ENCODE peak calls at places on chromosomes 1 and 21, in eight cellular contexts. D, X, M, K, O, E, J and R are unnamed samples.
A peak's percentile ranks its signal among the peaks of the same experiment; 100 is the strongest.

GRCh38 chr21:14991957-14992356 is 72.8 kb downstream of the NRIP1 start:
- DNase-seq in D (no peak), K (peak; percentile 56), O (peak; percentile 75), E (no peak), M (no peak), J (no peak), X (peak; percentile 90), R (peak; percentile 73)

GRCh38 chr1:172778461-172779455 is 119.9 kb downstream of the FASLG start:
- DNase-seq in D (no peak), K (peak; percentile 67), X (no peak), M (no peak), O (no peak), J (no peak), E (no peak), R (no peak)

GRCh38 chr1:170407601-170408000 is 124.4 kb upstream of the GORAB start:
- DNase-seq in M (no peak), O (peak; percentile 65), D (no peak), X (no peak), J (no peak), K (no peak), E (no peak), R (peak; percentile 56)

GRCh38 chr1:229888561-229889001 is 178.5 kb upstream of the GALNT2 start:
- DNase-seq in D (no peak), X (no peak), E (no peak), M (no peak), J (no peak), K (no peak), O (no peak), R (no peak)

GRCh38 chr1:240413732-240414131 is 198.2 kb downstream of the GREM2 start:
- DNase-seq in J (no peak), K (peak; percentile 34), E (no peak), M (no peak), D (no peak), O (no peak), X (no peak), R (no peak)

GRCh38 chr1:49060766-49061165 is 284.1 kb upstream of the BEND5 start:
- DNase-seq in E (no peak), X (no peak), O (no peak), M (no peak), J (no peak), D (no peak), K (peak; percentile 52), R (no peak)

GRCh38 chr1:112527266-112528010 is 18.7 kb downstream of the WNT2B start:
- DNase-seq in D (no peak), J (no peak), K (peak; percentile 96), E (no peak), O (no peak), X (peak; percentile 44), M (no peak), R (no peak)

GRCh38 chr1:233010164-233010563 is 59.8 kb downstream of the NTPCR start:
- DNase-seq in K (no peak), M (no peak), X (no peak), E (no peak), D (no peak), J (no peak), O (no peak), R (no peak)

GRCh38 chr1:192756314-192756713 is 52.5 kb upstream of the RGS2 start:
- DNase-seq in M (no peak), O (no peak), K (no peak), J (no peak), D (no peak), E (no peak), X (no peak), R (no peak)

GRCh38 chr1:224635356-224635755 is 19.2 kb downstream of the CNIH3 start:
- DNase-seq in O (peak; percentile 77), J (no peak), D (no peak), K (peak; percentile 80), X (no peak), E (no peak), M (no peak), R (peak; percentile 91)

GRCh38 chr1:179031855-179032513 is 6.3 kb downstream of the FAM20B start:
- DNase-seq in X (no peak), D (no peak), O (peak; percentile 55), K (peak; percentile 49), E (no peak), M (no peak), J (no peak), R (peak; percentile 61)

GRCh38 chr1:221669441-221669840 is 72.4 kb downstream of the DUSP10 start:
- DNase-seq in E (no peak), J (no peak), M (no peak), X (no peak), O (peak; percentile 13), D (peak; percentile 8), K (no peak), R (peak; percentile 14)